ENCODE peak calls at places on chromosome 6, in four cellular contexts. L is GM12878, R is HepG2, Z is A549. I is an unnamed sample.

GRCh38 chr6:150302801-150303138 is 66.0 kb upstream of the IYD start:
- DNase-seq in R (no peak), Z (no peak), L (no peak), I (no peak)

GRCh38 chr6:93300661-93301060 is 118.7 kb downstream of the EPHA7 start:
- DNase-seq in Z (no peak), L (no peak), R (no peak), I (no peak)

GRCh38 chr6:158475344-158476302 is 84.3 kb upstream of the TMEM181 start:
- DNase-seq in L (peak), Z (peak), R (no peak), I (peak)

GRCh38 chr6:80348263-80348662 is 241.8 kb downstream of the BCKDHB start:
- DNase-seq in R (no peak), L (no peak), Z (no peak), I (no peak)

GRCh38 chr6:157267109-157267611 is 56.2 kb downstream of the TMEM242 start:
- DNase-seq in Z (no peak), R (no peak), L (no peak), I (no peak)

GRCh38 chr6:45479834-45480696 is 102.3 kb upstream of the SUPT3H start:
- DNase-seq in R (no peak), Z (no peak), L (no peak), I (no peak)

GRCh38 chr6:159646136-159646535 is 46.9 kb downstream of the SOD2 start:
- DNase-seq in R (no peak), L (no peak), Z (no peak), I (no peak)

GRCh38 chr6:157954150-157955117 is 27.2 kb upstream of the SYNJ2 start:
- DNase-seq in R (peak), L (no peak), Z (no peak), I (no peak)

GRCh38 chr6:3328145-3328544 is 69.4 kb downstream of the PSMG4 start:
- DNase-seq in L (no peak), R (no peak), Z (peak), I (no peak)

GRCh38 chr6:117558818-117559217 is 43.5 kb downstream of the GOPC start:
- DNase-seq in R (no peak), Z (no peak), L (no peak), I (no peak)

GRCh38 chr6:165715428-165715827 is 52.4 kb upstream of the PDE10A start:
- DNase-seq in L (no peak), Z (no peak), R (no peak), I (no peak)

GRCh38 chr6:53829698-53830221 is 35.0 kb downstream of the LRRC1 start:
- DNase-seq in L (no peak), Z (no peak), R (peak), I (no peak)

GRCh38 chr6:9614778-9615177 is 800.1 kb downstream of the TFAP2A start:
- DNase-seq in R (no peak), Z (no peak), L (no peak), I (no peak)

GRCh38 chr6:167760979-167761793 is 65.5 kb upstream of the AFDN start:
- DNase-seq in Z (no peak), R (peak), L (no peak), I (no peak)

GRCh38 chr6:257031-257725 is 35.1 kb upstream of the DUSP22 start:
- DNase-seq in L (no peak), Z (peak), R (no peak), I (no peak)

GRCh38 chr6:105601541-105602174 is 198.8 kb upstream of the PREP start:
- DNase-seq in Z (peak), R (peak), L (peak), I (no peak)

GRCh38 chr6:168607272-168608112 is 166.5 kb downstream of the SMOC2 start:
- DNase-seq in R (no peak), Z (no peak), L (no peak), I (no peak)

GRCh38 chr6:31737315-31738047 is 1.2 kb upstream of the CLIC1 start:
- DNase-seq in R (peak), Z (peak), L (no peak), I (no peak)

GRCh38 chr6:56840467-56841371 is 114.2 kb upstream of the BEND6 start:
- DNase-seq in Z (peak), L (no peak), R (peak), I (no peak)

GRCh38 chr6:90397929-90398674 is 101.5 kb upstream of the BACH2 start:
- DNase-seq in L (no peak), Z (peak), R (no peak), I (no peak)

GRCh38 chr6:143678980-143679379 is 1.2 kb downstream of the PHACTR2 start:
- DNase-seq in L (no peak), R (no peak), Z (no peak), I (no peak)

GRCh38 chr6:137237413-137238170 is 18.4 kb upstream of the IFNGR1 start:
- DNase-seq in L (no peak), R (peak), Z (peak), I (no peak)

GRCh38 chr6:144332177-144332576 is 47.0 kb downstream of the UTRN start:
- DNase-seq in L (no peak), Z (no peak), R (no peak), I (no peak)

GRCh38 chr6:52390361-52390727 is 28.4 kb downstream of the PAQR8 start:
- DNase-seq in Z (no peak), R (peak), L (peak), I (peak)

GRCh38 chr6:163338671-163339405 is 75.7 kb upstream of the QKI start:
- DNase-seq in L (no peak), R (no peak), Z (no peak), I (no peak)

GRCh38 chr6:89323461-89324098 is 8.5 kb upstream of the GABRR2 start:
- DNase-seq in Z (no peak), R (no peak), L (no peak), I (no peak)

GRCh38 chr6:170025341-170026271 is 265.3 kb downstream of the DLL1 start:
- DNase-seq in R (no peak), L (no peak), Z (no peak), I (peak)

GRCh38 chr6:115706324-115706723 is 354.4 kb downstream of the FRK start:
- DNase-seq in R (peak), Z (no peak), L (no peak), I (no peak)

GRCh38 chr6:33655155-33655554 is 34.0 kb downstream of the ITPR3 start:
- DNase-seq in Z (no peak), R (no peak), L (no peak), I (no peak)

GRCh38 chr6:123715243-123715863 is 78.6 kb upstream of the TRDN start:
- DNase-seq in Z (peak), L (no peak), R (peak), I (peak)
- TF ChIP-seq CTCF in Z (peak), L (peak), R (peak), I (peak)

GRCh38 chr6:128465368-128466343 is 54.7 kb downstream of the PTPRK start:
- DNase-seq in Z (no peak), R (no peak), L (no peak), I (no peak)
- TF ChIP-seq CHD4 in Z (no peak), R (no peak), L (no peak), I (no peak)

GRCh38 chr6:42766163-42766670 is 15.6 kb upstream of the BICRAL start:
- DNase-seq in Z (peak), R (no peak), L (no peak), I (no peak)
- TF ChIP-seq CEBPB in Z (no peak), R (no peak), L (no peak), I (no peak)

DNA sequence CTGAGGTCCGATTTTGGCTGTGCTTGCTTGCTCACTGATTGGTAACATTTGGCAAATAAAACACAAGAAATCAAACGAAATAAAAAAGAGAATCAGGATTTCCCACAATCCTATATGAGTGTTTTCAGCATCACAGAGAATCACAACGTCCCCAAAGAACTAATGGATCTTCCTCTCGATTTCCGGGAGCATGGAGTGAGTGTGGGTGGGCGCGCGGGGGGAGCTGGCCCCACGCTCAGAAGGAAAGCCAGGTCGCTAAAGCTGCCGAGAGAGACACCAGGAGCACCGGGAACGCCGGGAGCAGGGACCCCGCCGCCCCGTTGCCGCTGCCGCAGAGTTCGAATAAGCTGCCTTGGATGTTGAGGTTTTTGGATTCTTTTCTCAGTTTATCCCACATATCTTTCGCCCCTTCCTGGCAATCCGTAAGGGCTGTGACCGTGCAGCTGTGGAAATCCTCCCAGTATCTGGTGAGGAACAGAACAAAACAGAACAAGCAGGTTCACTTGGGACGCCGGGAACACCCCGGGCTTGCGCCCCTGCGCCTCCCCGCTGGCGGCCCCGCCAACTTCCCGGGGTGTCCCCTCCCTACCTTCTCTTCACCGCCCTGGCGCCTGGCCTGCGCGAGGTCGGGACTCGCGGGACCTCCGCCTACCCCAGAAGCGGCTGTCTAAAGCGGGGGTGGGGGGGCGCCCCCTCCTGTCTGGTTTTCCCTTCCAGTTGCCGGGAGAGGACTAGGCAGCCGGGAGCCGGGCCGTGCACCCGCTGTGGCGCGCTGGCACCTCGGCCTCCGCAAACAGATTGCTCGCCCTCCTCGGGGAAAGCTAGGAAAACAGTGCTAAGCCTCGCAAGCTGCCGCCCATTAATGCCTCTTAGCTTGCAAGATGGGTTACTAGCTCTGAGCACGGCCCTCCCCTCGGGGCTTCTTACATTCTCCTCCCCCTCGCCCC is 7.7 kb downstream of the NRN1 start:
- DNase-seq in L (no peak), Z (no peak), R (no peak), I (peak)
- TF ChIP-seq CTCF in L (no peak), Z (no peak), R (peak), I (no peak)

GRCh38 chr6:108998460-108998859 is 96.2 kb downstream of the SESN1 start:
- DNase-seq in Z (no peak), L (no peak), R (no peak), I (no peak)
- TF ChIP-seq CHD4 in Z (no peak), L (no peak), R (no peak), I (no peak)

GRCh38 chr6:38279945-38280588 is 359.7 kb downstream of the BTBD9 start:
- DNase-seq in R (no peak), L (no peak), Z (no peak), I (no peak)
- TF ChIP-seq CEBPB in R (no peak), L (no peak), Z (no peak), I (no peak)

GRCh38 chr6:135938588-135939215 is 87.2 kb downstream of the PDE7B start:
- DNase-seq in R (peak), L (no peak), Z (peak), I (peak)
- TF ChIP-seq CTCF in R (peak), L (peak), Z (peak), I (peak)

GRCh38 chr6:111559193-111560097 is 46.2 kb downstream of the TRAF3IP2 start:
- DNase-seq in L (no peak), Z (no peak), R (peak), I (no peak)
- TF ChIP-seq CHD4 in L (no peak), Z (no peak), R (no peak), I (no peak)

DNA sequence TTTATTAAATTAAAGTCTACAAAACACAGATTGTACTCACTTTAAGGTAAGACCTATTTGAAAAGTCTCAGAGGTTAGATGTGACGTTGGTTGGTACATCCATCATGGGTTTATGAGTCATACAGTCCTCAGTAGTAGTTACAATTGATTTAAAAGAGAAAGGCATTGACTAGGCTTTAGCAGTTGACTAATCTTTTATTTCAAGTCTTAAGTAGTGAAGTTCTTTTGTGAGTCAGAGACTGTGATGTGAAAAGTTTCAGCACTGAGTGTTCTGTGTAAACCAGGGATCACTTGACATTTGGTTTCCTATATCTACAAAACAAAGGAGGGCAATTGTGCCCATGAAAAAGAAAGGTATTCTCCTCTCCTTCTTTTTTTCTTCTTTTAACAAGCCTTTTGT is 221.3 kb downstream of the GRIK2 start:
- DNase-seq in Z (peak), L (no peak), R (no peak), I (no peak)
- TF ChIP-seq CEBPB in Z (no peak), L (no peak), R (no peak), I (no peak)

DNA sequence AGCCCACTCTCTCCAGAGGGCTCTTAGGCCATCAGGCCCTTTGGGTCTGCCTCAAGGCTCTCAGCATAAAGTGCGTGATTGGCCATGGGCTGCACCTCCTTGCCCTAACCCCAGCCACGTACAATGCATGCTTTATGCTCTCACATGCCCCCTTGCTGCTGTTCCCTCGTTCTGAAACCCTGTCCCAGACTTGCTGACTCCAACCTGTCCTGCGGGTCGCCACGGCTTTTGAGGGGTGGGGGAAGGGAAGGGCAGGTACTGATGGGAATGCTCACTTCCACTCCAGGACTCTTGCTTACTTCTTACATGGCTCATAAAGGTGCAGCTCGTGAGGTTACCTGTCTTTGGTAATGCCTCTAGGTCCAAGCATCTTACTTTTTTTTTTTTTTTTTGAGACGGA is 6.0 kb downstream of the ARMC12 start:
- DNase-seq in R (peak), L (no peak), Z (no peak), I (no peak)
- TF ChIP-seq CTCF in R (peak), L (no peak), Z (no peak), I (no peak)